ENCODE peak calls at places on chromosomes 1 and 21, in seven cellular contexts. U is suprapubic skin, E is spleen, G is sigmoid colon, R is transverse colon, M is Panc1, S is HL-60. L is an unnamed sample.

GRCh38 chr1:226429051-226429461 is 21.2 kb upstream of the PARP1 start:
- DNase-seq in U (no peak), S (no peak), G (no peak), M (no peak), E (no peak), R (no peak), L (no peak)

GRCh38 chr1:101316276-101316675 is 79.5 kb downstream of the S1PR1 start:
- DNase-seq in G (no peak), U (no peak), M (no peak), S (no peak), R (no peak), E (no peak), L (no peak)

GRCh38 chr1:234186037-234186688 is 187.1 kb upstream of the COA6 start:
- DNase-seq in E (no peak), S (no peak), U (no peak), R (no peak), M (peak), G (no peak), L (no peak)

GRCh38 chr1:61142726-61143500 is 60.6 kb downstream of the NFIA start:
- DNase-seq in R (no peak), U (no peak), S (no peak), M (no peak), G (no peak), E (no peak), L (no peak)

GRCh38 chr1:169108897-169109560 is 2.5 kb downstream of the ATP1B1 start:
- DNase-seq in G (peak), M (peak), E (no peak), R (peak), U (no peak), S (no peak), L (no peak)

GRCh38 chr1:241605146-241605805 is 34.9 kb downstream of the CHML start:
- DNase-seq in R (no peak), G (no peak), U (no peak), M (no peak), S (no peak), E (no peak), L (no peak)

GRCh38 chr1:47183308-47184089 is 6.3 kb downstream of the PDZK1IP1 start:
- DNase-seq in M (no peak), R (no peak), S (no peak), E (peak), U (no peak), G (no peak), L (no peak)

GRCh38 chr1:170041423-170042207 is 32.9 kb downstream of the KIFAP3 start:
- DNase-seq in U (no peak), E (peak), S (no peak), G (no peak), R (no peak), M (no peak), L (no peak)

GRCh38 chr1:60283690-60284089 is 210.1 kb upstream of the C1orf87 start:
- DNase-seq in G (no peak), U (no peak), M (no peak), R (no peak), E (no peak), S (no peak), L (no peak)

GRCh38 chr1:24860841-24861240 is 69.2 kb downstream of the RUNX3 start:
- DNase-seq in E (no peak), M (no peak), R (no peak), S (no peak), U (no peak), G (peak), L (peak)
- TF ChIP-seq POLR2AphosphoS5 in E (no peak), M (no peak), R (no peak), S (no peak), U (no peak), G (no peak), L (no peak)

GRCh38 chr1:40396420-40396819 is 22.9 kb downstream of the SMAP2 start:
- DNase-seq in R (no peak), S (peak), E (no peak), M (no peak), U (no peak), G (no peak), L (no peak)

GRCh38 chr1:40393173-40393572 is 19.6 kb downstream of the SMAP2 start:
- DNase-seq in R (no peak), G (no peak), M (no peak), E (peak), U (no peak), S (peak), L (no peak)

GRCh38 chr1:40394456-40395172 is 21.1 kb downstream of the SMAP2 start:
- DNase-seq in M (no peak), R (no peak), G (no peak), E (no peak), S (no peak), U (no peak), L (no peak)

GRCh38 chr1:40397258-40397657 is 23.7 kb downstream of the SMAP2 start:
- DNase-seq in M (no peak), G (no peak), U (no peak), S (no peak), R (no peak), E (no peak), L (no peak)

GRCh38 chr1:40395211-40396175 is 22.0 kb downstream of the SMAP2 start:
- DNase-seq in E (no peak), M (no peak), G (no peak), R (no peak), S (no peak), U (no peak), L (no peak)
- H3K27ac ChIP-seq in E (peak), M (no peak), G (peak), R (peak), S (peak), U (peak), L (peak)

DNA sequence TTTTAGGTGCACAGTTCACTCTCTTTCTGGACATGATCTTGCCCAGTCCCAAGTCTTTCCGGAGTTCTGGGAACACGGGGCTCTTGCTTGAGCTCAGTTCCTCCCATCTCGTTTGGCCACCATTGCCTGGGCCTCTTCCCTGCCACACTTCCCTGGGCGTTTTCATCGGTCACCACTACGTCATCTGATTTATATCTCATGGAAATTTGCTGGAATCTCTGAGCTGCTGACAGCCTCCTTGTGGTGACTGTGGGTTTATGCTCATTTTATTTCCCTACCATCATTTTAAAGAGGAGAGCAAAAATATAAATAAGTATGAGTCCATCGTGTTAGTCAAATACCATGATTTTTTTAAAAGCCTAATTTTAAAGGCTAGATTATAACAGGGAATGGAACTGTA is 449.1 kb upstream of the KAZN start:
- DNase-seq in S (no peak), U (no peak), E (no peak), M (no peak), R (no peak), G (no peak), L (no peak)
- TF ChIP-seq CTCF in S (no peak), U (no peak), E (no peak), M (no peak), R (no peak), G (no peak), L (no peak)

DNA sequence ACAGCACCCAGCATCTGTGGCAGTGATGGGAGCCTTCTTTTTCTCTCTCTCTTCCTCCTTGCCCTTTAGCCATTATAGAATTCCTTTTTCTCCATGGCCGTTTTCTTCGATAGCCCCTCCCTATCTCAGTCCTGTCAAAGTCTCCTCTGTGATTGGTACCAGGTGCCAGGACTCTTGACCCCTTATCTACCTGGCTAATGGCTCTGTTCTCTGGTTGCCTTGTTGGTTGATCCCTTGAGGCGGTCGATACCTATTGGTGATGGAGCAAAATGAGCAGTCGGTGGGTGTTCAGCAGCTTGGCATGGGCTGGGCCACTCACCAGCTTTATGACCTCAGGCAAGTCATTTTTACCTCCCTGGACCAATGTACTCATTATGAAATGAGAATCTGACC is 2.0 kb downstream of the ATF3 start:
- DNase-seq in R (no peak), E (no peak), G (no peak), M (no peak), U (no peak), S (no peak), L (no peak)
- TF ChIP-seq POLR2AphosphoS5 in R (no peak), E (no peak), G (no peak), M (no peak), U (no peak), S (no peak), L (no peak)

DNA sequence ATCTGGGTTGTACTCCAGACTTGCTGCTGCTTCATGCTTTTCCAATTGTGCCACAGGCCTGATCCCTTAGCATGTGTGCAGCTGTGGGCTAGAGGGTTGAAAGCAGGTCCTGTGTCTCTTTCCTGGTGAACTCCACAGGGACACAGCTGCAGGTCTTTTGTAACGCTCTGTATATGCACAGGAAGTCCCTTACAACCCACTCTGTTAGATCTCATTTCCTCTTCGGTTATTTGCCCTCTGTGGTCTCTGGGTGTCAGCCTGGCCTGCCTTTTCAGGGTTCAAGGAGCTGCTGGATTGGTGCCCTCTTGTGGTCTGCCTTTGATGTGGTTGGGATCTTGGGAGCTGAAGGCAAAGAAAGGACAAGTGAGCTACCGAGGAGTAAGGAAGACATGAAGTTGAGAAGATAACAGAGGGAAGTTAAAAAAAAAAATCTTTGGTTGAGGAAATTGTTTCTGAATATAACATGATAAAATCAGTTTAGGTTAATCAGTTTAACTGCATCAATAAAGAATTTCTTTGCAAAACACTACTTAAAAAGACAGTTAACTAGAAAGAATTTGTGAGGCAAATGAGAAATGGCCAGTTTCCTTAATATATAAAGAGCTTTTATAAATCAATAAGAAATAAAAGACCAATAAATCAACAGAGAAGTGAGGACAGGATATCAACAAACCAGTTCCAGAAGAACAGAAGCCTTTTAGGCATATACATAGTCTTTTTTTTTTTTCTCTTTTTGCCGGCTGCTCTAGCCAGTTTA is 44.1 kb downstream of the UCK2 start:
- DNase-seq in S (peak), R (peak), G (no peak), M (no peak), U (no peak), E (no peak), L (no peak)
- H3K27ac ChIP-seq in S (peak), R (peak), G (no peak), M (no peak), U (no peak), E (peak), L (no peak)

DNA sequence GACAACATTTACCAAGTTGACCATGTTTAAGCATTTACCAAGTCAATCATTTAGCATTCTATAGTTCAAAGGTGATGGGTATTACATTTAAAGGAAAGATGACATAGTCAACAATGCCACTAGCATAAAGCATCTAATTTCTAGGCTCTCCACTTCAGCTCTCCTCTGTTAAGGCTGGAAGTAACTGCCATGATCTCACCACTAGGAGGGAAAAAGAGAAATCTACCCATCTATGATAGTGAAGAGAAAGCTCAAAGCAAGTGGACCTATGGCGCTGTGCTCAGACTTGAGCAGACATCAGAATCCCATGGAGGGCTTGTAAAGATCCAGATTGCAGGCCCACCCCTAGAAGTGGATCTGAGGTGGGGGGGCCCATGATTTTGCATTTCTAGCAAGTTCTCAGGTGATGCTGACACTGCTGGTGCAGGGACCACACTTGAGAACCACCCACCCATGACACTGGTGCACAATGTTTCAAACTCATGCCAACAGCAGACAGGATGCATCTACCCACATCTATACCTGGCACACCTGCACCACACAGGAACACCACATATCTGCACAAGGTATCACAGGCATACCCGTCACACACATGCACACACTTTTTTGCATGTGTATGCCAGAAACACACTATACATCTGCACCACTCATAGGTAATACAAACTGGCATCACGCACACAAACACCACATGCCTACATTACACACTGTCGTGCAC is 392.9 kb upstream of the RUNX1 start:
- DNase-seq in S (no peak), G (no peak), M (no peak), E (no peak), R (no peak), U (no peak), L (no peak)
- TF ChIP-seq CTCF in S (no peak), G (no peak), M (no peak), E (no peak), R (no peak), U (no peak), L (no peak)

GRCh38 chr1:165235777-165236285 is 120.7 kb downstream of the LMX1A start:
- DNase-seq in G (no peak), M (no peak), E (no peak), S (no peak), U (no peak), R (no peak), L (no peak)
- TF ChIP-seq POLR2AphosphoS5 in G (no peak), M (no peak), E (no peak), S (no peak), U (no peak), R (no peak), L (no peak)

GRCh38 chr1:180112979-180113650 is 41.6 kb upstream of the QSOX1 start:
- DNase-seq in R (no peak), M (no peak), E (no peak), S (no peak), U (no peak), G (no peak), L (no peak)
- H3K27ac ChIP-seq in R (peak), M (no peak), E (peak), S (no peak), U (no peak), G (peak), L (peak)

DNA sequence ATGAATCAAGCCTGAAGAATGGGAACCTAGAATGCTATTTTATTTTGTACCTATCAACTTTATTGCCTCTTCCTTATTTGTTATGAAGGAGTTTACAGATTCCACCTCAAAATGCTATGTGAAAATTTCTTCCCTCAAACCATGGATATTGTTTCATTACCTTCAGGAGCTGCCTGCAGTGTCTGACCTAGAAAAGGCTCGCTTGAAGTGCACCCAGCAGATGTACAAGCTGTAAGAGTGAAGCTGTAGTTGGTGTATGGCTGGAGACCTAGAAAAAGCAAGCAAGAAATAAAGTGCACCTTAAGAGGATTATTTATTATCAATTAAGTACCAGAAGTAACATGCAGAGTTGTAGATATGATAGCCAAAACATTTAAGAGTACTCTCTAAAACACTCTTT is 199.4 kb downstream of the KCTD3 start:
- DNase-seq in R (no peak), S (no peak), M (no peak), G (no peak), E (no peak), U (no peak), L (no peak)
- TF ChIP-seq CTCF in R (no peak), S (no peak), M (no peak), G (no peak), E (no peak), U (no peak), L (no peak)

L was measured in vagina.